ENCODE peak calls at places on chromosomes 2 and 18, in ten cellular contexts. W, C, K, Y, H, N, I, G, P and F are unnamed samples.

GRCh38 chr2:102439065-102439695 is 16.2 kb downstream of the IL18RAP start:
- DNase-seq in P (no peak), I (no peak), N (peak; percentile 14), C (no peak), Y (no peak), H (no peak), W (no peak), K (no peak), G (no peak), F (no peak)

GRCh38 chr2:151669585-151670081 is 64.6 kb downstream of the NEB start:
- DNase-seq in H (peak; percentile 50), P (no peak), W (peak; percentile 32), I (peak; percentile 0), Y (no peak), C (no peak), N (no peak), K (no peak), G (peak; percentile 5), F (no peak)

GRCh38 chr2:231672617-231673347 is 35.5 kb upstream of the PTMA start:
- DNase-seq in I (no peak), W (no peak), H (no peak), P (peak; percentile 71), G (peak; percentile 73), K (peak; percentile 99), Y (no peak), N (peak; percentile 83), C (no peak), F (peak; percentile 61)

GRCh38 chr2:219713110-219713509 is 85.7 kb downstream of the SLC4A3 start:
- DNase-seq in W (no peak), G (peak; percentile 24), Y (no peak), K (peak; percentile 64), I (no peak), P (no peak), N (no peak), C (no peak), H (no peak), F (no peak)

GRCh38 chr2:47907097-47907781 is 941 bp upstream of the FBXO11 start:
- DNase-seq in K (peak; percentile 48), H (no peak), N (no peak), Y (peak; percentile 28), W (no peak), G (peak; percentile 20), I (peak; percentile 76), C (peak; percentile 62), P (no peak), F (peak; percentile 18)

GRCh38 chr2:186546842-186547241 is 43.0 kb upstream of the ITGAV start:
- DNase-seq in Y (no peak), G (no peak), I (no peak), C (no peak), P (no peak), W (no peak), K (no peak), H (no peak), N (no peak), F (no peak)

GRCh38 chr2:162063899-162064298 is 10.1 kb downstream of the DPP4 start:
- DNase-seq in P (no peak), N (no peak), G (no peak), I (no peak), K (peak; percentile 15), W (no peak), Y (no peak), C (no peak), H (no peak), F (no peak)

GRCh38 chr2:54672587-54673456 is 50.6 kb upstream of the EML6 start:
- DNase-seq in W (no peak), K (peak; percentile 75), G (no peak), N (no peak), Y (no peak), H (no peak), C (no peak), P (no peak), I (no peak), F (no peak)

GRCh38 chr2:159904127-159904564 is 106.1 kb upstream of the CD302 start:
- DNase-seq in C (no peak), K (no peak), I (peak; percentile 73), P (peak; percentile 37), H (no peak), G (no peak), N (no peak), Y (peak; percentile 14), W (no peak), F (no peak)

GRCh38 chr2:197108758-197109157 is 182.3 kb upstream of the PGAP1 start:
- DNase-seq in I (no peak), N (peak; percentile 71), P (peak; percentile 42), G (no peak), W (peak; percentile 66), C (peak; percentile 92), Y (peak; percentile 47), H (peak; percentile 44), K (no peak), F (peak; percentile 73)

GRCh38 chr2:216222650-216223352 is 113.7 kb downstream of the XRCC5 start:
- DNase-seq in I (peak; percentile 5), W (no peak), G (peak; percentile 16), N (peak; percentile 26), K (peak; percentile 13), P (no peak), H (no peak), Y (no peak), C (no peak), F (no peak)

GRCh38 chr2:59899692-59900091 is 653.8 kb downstream of the BCL11A start:
- DNase-seq in Y (no peak), K (no peak), H (no peak), G (peak; percentile 14), W (no peak), I (no peak), P (no peak), N (no peak), C (no peak), F (no peak)

GRCh38 chr2:23475036-23475435 is 90.1 kb downstream of the KLHL29 start:
- DNase-seq in I (no peak), H (no peak), W (no peak), C (no peak), K (no peak), P (no peak), G (peak; percentile 83), N (no peak), Y (no peak), F (no peak)

GRCh38 chr2:72014871-72015270 is 132.8 kb downstream of the CYP26B1 start:
- DNase-seq in G (no peak), W (no peak), P (no peak), K (no peak), H (no peak), C (no peak), Y (no peak), I (no peak), N (no peak), F (no peak)

GRCh38 chr2:135893374-135893794 is 17.1 kb upstream of the MCM6 start:
- DNase-seq in N (no peak), Y (no peak), H (no peak), C (no peak), P (no peak), W (no peak), I (no peak), K (no peak), G (no peak), F (no peak)

GRCh38 chr2:172745636-172746035 is 10.0 kb downstream of the RAPGEF4 start:
- DNase-seq in H (no peak), P (no peak), G (no peak), N (no peak), W (no peak), C (no peak), I (no peak), K (no peak), Y (no peak), F (no peak)

DNA sequence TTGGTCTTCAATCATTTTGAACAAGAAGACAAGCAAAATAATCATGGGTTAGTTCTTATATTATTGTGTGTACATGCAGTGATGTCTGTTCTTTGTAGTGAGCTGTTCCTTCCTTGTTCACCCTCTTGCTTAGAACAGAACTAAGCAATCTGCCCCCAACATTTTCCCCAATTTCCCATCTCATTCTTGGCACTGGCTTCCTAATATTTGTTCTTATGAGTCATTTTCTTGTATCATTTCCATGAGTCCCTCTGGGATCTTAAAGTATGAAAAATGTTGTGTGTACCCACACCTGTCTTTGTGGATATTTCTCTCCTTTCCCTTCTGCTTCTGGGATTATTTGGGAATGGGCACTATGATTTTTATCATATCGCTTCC is 3.5 kb upstream of the IL1B start:
- DNase-seq in C (no peak), P (no peak), G (no peak), Y (no peak), I (no peak), H (no peak), N (no peak), K (no peak), W (no peak), F (no peak)
- H3K27ac ChIP-seq in C (no peak overlapping the region), P (no peak overlapping the region), G (no peak overlapping the region), Y (no peak overlapping the region), I (no peak overlapping the region), H (no peak overlapping the region), N (no peak overlapping the region), K (no peak overlapping the region), W (no peak overlapping the region), F (no peak overlapping the region)

GRCh38 chr18:49967171-49967570 is 153.8 kb upstream of the ACAA2 start:
- DNase-seq in C (no peak), K (no peak), P (no peak), I (no peak), Y (no peak), W (no peak), G (no peak), H (no peak), N (no peak), F (no peak)
- H3K27ac ChIP-seq in C (no peak overlapping the region), K (no peak overlapping the region), P (no peak overlapping the region), I (no peak overlapping the region), Y (peak overlapping the region; percentile 63), W (no peak overlapping the region), G (no peak overlapping the region), H (no peak overlapping the region), N (no peak overlapping the region), F (no peak overlapping the region)

DNA sequence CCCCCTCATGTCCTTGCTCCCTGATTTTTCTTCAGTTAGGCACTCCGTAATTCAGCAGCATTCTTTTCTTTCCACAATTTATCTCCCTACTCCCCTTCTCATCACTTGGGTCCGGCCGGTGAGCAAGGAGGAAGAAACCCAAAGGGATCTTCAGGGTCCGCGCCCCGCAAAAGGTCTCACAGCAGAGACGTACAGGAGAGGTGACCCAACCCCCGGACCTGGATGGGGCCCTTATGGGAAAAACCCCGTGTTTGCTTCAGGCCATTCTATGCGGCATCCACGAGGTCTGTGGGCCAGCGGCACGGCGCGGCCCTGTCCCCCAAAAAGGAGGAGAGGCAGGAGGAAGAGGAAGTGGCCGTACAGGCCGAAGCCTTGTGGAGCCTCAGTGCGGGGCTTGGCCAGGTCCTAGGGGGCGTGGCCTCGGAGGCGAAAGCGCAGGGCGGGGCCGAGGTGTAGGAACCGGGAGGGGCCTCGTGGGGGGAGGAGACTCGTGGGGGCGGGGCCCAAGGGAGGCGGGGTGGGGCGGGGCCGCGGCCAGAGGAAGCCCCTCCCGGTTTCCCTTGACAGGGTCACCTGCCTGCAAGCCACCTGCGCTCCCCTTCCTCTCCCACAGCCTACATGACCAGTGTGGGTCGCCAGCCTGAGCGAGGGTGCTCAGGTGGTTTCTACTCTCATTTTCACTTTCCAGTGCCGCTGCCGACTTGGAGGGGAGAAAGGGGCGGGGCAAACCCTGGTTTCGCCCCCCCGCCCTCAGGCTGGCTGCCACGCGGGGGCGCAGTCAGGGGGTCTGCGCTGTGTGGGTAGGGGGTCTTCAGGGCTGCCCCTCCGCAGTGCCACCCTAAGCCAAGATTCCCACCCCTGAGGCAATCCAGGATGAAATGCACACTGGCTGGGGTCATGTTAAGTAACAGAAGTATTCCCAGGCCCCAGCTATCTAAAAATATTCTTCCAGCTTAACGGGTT is 156.4 kb upstream of the XPO1 start:
- DNase-seq in G (peak; percentile 96), W (peak; percentile 94), I (peak; percentile 77), C (peak; percentile 92), Y (peak; percentile 97), H (peak; percentile 89), K (peak; percentile 94), N (peak; percentile 69), P (peak; percentile 97), F (peak; percentile 95)
- H3K27ac ChIP-seq in G (no peak overlapping the region), W (peak overlapping the region; percentile 99), I (peak overlapping the region; percentile 46), C (peak overlapping the region; percentile 82), Y (peak overlapping the region; percentile 93), H (peak overlapping the region; percentile 88), K (peak overlapping the region; percentile 18), N (no peak overlapping the region), P (peak overlapping the region; percentile 69), F (peak overlapping the region; percentile 78)

GRCh38 chr2:9249036-9249800 is 42.6 kb downstream of the ASAP2 start:
- DNase-seq in H (no peak), W (no peak), P (no peak), I (no peak), Y (no peak), N (peak; percentile 54), G (no peak), K (no peak), C (no peak), F (no peak)
- H3K27ac ChIP-seq in H (no peak overlapping the region), W (no peak overlapping the region), P (no peak overlapping the region), I (no peak overlapping the region), Y (no peak overlapping the region), N (peak overlapping the region; percentile 66), G (no peak overlapping the region), K (no peak overlapping the region), C (peak overlapping the region; percentile 64), F (peak overlapping the region; percentile 18)